ENCODE peak calls at places on chromosomes 5 and 9, in seven cellular contexts. V is suprapubic skin, U is A549, R is stomach, B is adrenal gland, F is IMR-90, D is Peyer's patch. E is an unnamed sample.

GRCh38 chr9:133521122-133522072 is 3.4 kb downstream of the MYMK start:
- DNase-seq in D (no peak), V (no peak), B (no peak), R (no peak), U (no peak), F (no peak), E (no peak)

GRCh38 chr9:122580360-122580759 is 2.8 kb downstream of the OR1L8 start:
- DNase-seq in B (no peak), R (no peak), F (peak), D (no peak), V (no peak), U (peak), E (no peak)

GRCh38 chr9:133876144-133876543 is 116.0 kb downstream of the VAV2 start:
- DNase-seq in B (no peak), V (no peak), U (no peak), R (no peak), D (no peak), F (no peak), E (no peak)

GRCh38 chr5:9233712-9234111 is 312.2 kb downstream of the SEMA5A start:
- DNase-seq in U (no peak), R (no peak), F (peak), B (no peak), V (no peak), D (no peak), E (no peak)

GRCh38 chr5:178460598-178461425 is 129.4 kb downstream of the COL23A1 start:
- DNase-seq in B (peak), V (peak), U (peak), R (peak), F (peak), D (peak), E (peak)

GRCh38 chr9:123357748-123358059 is 1.7 kb downstream of the CRB2 start:
- DNase-seq in R (no peak), D (no peak), V (no peak), F (no peak), U (no peak), B (no peak), E (no peak)

GRCh38 chr9:20865357-20865756 is 166.1 kb downstream of the HACD4 start:
- DNase-seq in R (no peak), U (no peak), F (no peak), B (no peak), D (no peak), V (no peak), E (no peak)

GRCh38 chr5:132674671-132675506 is 1.1 kb downstream of the IL4 start:
- DNase-seq in D (no peak), B (no peak), R (no peak), V (no peak), U (peak), F (peak), E (no peak)

GRCh38 chr5:131684051-131684450 is 49.0 kb upstream of the RAPGEF6 start:
- DNase-seq in F (peak), D (no peak), U (no peak), R (no peak), V (no peak), B (no peak), E (no peak)

GRCh38 chr5:60205071-60205470 is 311.5 kb upstream of the PDE4D start:
- DNase-seq in B (no peak), V (no peak), D (peak), R (no peak), U (no peak), F (no peak), E (no peak)

GRCh38 chr5:115415143-115415491 is 118.7 kb upstream of the CCDC112 start:
- DNase-seq in F (peak), U (peak), B (no peak), R (peak), V (no peak), D (peak), E (no peak)

GRCh38 chr9:79382468-79382867 is 189.3 kb upstream of the TLE4 start:
- DNase-seq in B (no peak), U (peak), F (no peak), D (no peak), R (no peak), V (no peak), E (no peak)

GRCh38 chr5:36373527-36374086 is 71.9 kb upstream of the RANBP3L start:
- DNase-seq in V (peak), F (peak), B (peak), R (peak), U (peak), D (peak), E (peak)

GRCh38 chr9:71592400-71592799 is 175.9 kb downstream of the CEMIP2 start:
- DNase-seq in U (no peak), V (no peak), D (no peak), F (peak), R (no peak), B (no peak), E (no peak)

GRCh38 chr5:135721548-135722090 is 112.8 kb upstream of the SLC25A48 start:
- DNase-seq in D (no peak), U (no peak), R (no peak), F (no peak), B (no peak), V (peak), E (no peak)

GRCh38 chr5:64766934-64767333 is 1.6 kb downstream of the SREK1IP1 start:
- DNase-seq in F (no peak), B (no peak), R (no peak), V (no peak), U (no peak), D (no peak), E (no peak)

GRCh38 chr9:32783168-32783891 is at the start of gene TMEM215:
- DNase-seq in R (no peak), B (no peak), D (no peak), F (no peak), U (no peak), V (no peak), E (no peak)

GRCh38 chr5:132471944-132472343 is 18.6 kb downstream of the IRF1 start:
- DNase-seq in R (peak), D (peak), F (no peak), U (no peak), V (peak), B (no peak), E (no peak)

GRCh38 chr9:137358126-137358525 is 56.1 kb upstream of the NRARP start:
- DNase-seq in B (no peak), F (no peak), R (peak), U (no peak), D (no peak), V (no peak), E (no peak)

GRCh38 chr5:160434022-160434531 is 12.4 kb downstream of the PTTG1 start:
- DNase-seq in U (no peak), B (no peak), F (no peak), V (no peak), D (peak), R (no peak), E (no peak)

GRCh38 chr9:73131376-73131775 is 20.3 kb upstream of the ANXA1 start:
- DNase-seq in U (no peak), V (no peak), R (no peak), F (no peak), B (no peak), D (no peak), E (no peak)
- H3K4me3 ChIP-seq in U (no peak), V (peak), R (no peak), F (no peak), B (no peak), D (no peak), E (no peak)

DNA sequence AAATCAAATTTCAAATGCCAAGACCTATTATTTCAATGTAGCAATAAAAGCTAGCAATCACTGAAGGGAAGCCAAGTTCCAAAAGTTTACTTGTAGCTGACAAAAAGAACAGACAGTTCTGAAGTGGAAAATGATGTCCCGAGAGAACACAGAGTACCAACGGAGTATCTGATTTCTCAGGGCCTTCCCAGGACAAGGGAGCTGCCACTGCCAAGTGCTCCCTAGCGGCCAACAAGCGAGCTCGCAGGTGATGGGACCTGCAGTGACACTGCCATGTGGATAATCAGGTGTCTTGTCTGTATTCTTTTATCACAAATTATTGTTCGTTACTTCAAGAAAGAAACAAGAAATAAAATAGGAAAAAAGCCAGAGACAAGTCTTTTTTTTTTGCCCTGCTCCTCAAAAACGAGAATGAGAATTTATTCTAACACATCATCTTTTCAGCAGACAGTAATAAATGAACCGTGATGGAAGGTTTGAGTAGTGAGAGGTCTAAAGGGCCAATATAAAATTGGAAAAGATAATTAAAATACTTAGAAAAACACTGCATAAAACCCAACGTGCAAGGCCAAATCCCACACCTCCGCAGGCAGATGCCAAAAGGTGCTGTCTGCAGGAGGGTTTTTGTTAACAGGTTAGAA is 159.4 kb downstream of the MYO10 start:
- DNase-seq in R (no peak), D (no peak), F (no peak), U (peak), B (no peak), V (no peak), E (peak)
- TF ChIP-seq CTCF in R (no peak), D (no peak), F (no peak), U (peak), B (peak), V (no peak), E (no peak)

DNA sequence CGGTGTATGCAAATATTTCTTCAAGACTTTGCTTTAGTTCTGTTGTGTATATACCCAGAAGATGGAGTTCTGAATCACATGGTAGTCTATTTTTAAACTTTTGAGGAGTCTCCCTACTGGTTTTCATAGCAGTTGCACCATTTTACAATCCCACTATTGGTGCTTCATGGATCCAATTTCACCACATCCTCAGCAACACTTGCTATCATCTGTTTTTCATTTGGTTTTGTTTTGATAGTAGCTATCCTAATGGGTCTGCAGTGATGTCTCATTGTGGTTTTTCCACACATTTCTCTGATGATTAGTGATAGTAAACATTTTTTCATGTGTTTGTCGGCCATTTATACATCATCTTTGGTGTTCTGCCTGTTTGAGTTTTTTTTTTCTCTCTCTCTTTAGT is 1339.3 kb downstream of the EFNA5 start:
- DNase-seq in F (peak), B (no peak), D (no peak), V (no peak), U (no peak), R (no peak), E (no peak)
- TF ChIP-seq POLR2A in F (no peak), B (no peak), D (no peak), V (no peak), U (no peak), R (no peak), E (no peak)

DNA sequence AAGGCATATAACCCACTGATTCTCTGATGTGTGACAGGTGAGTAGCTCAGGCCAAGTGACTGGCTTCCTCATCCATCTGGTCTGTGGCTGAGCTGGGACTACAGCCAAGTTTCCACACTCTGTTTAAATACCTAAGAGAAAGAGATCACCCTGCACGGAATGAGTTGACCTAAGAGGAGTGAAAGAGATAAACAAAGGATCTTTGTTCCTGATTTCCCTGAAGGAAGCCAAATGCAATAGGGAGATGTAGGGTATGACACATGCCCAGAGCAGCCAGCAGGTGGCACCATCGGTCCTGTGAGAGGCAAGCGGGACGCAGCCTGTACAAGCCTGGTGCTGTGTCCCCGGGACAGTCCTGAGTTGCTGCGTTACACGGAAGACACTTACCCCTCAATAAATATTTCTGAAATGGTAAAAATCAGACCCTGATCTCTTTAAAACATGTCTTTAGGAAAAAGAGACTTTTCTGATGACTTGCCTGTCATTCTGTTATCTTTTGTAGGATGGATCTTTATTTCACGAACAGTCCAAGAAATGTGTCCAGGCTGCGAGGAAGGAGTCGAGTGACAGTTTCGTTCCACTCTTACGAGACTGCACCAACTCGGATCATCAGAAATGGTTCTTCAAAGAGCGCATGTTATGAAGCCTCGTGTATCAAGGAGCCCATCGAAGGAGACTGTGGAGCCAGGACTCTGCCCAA is 41.1 kb downstream of the GALNT12 start:
- DNase-seq in V (peak), D (peak), F (peak), B (peak), U (peak), R (peak), E (peak)
- H3K4me3 ChIP-seq in V (peak), D (peak), F (peak), B (peak), U (no peak), R (peak), E (no peak)

GRCh38 chr5:174409070-174409469 is 315.3 kb upstream of the MSX2 start:
- DNase-seq in F (no peak), U (no peak), D (no peak), B (no peak), R (no peak), V (no peak), E (no peak)
- TF ChIP-seq CTCF in F (peak), U (peak), D (no peak), B (no peak), R (no peak), V (no peak), E (no peak)

GRCh38 chr5:73265641-73266040 is 92.6 kb downstream of the TMEM174 start:
- DNase-seq in B (no peak), V (no peak), U (no peak), F (no peak), D (no peak), R (no peak), E (no peak)

GRCh38 chr5:73264626-73265025 is 91.6 kb downstream of the TMEM174 start:
- DNase-seq in F (no peak), B (no peak), U (no peak), D (no peak), R (no peak), V (no peak), E (no peak)

GRCh38 chr5:73266309-73266708 is 93.3 kb downstream of the TMEM174 start:
- DNase-seq in D (no peak), R (no peak), V (no peak), B (no peak), F (no peak), U (no peak), E (no peak)

GRCh38 chr5:73268826-73269225 is 95.8 kb downstream of the TMEM174 start:
- DNase-seq in V (no peak), U (no peak), B (no peak), D (no peak), R (no peak), F (no peak), E (no peak)

DNA sequence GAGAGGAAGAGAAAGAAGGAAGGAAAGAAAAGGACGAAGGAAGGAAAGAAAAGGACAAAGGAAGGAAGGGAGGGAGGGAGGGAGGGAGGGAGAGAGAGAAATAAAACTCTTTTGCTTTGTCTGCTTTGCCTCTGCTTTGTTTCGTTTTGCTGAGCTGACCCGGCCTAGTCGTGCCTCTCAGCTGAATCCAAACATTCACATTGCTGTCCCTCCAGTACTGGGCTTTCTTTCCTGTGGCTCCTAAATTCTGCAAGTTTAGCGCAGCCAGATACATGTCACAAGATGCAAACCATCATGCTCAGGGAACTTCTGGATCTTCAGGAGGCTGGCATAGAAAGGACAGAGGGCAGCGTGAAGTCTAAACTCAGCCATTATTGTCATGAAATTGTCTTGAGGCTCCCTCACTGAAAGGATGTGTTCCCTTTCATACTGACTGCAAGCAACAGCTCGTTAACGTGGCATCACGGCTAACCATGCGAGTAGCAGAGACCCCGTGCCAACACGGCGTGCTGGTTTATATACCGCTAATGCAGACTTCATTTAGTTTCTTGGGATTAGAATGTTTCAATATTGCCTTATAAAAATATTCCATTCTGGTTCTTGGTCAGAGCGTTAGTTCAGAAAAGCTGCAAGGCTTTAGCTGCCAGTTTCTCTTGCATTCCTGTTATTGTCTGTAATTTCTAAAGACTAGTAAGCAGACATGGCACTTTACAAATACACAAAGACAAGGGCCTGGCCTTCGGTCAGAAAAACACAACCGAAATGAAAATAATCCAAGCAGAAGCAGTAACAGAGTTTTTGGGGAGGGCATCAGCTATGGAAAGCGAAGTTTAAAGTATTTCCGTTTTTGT is 94.2 kb downstream of the TMEM174 start:
- DNase-seq in F (peak), V (no peak), U (no peak), R (no peak), B (no peak), D (no peak), E (no peak)
- TF ChIP-seq POLR2A in F (no peak), V (no peak), U (no peak), R (no peak), B (no peak), D (no peak), E (no peak)

E was measured in lower leg skin.